ENCODE peak calls at places on chromosomes 7 and 10, in nine cellular contexts. One of them, this sample, is unnamed.

GRCh38 chr7:130417215-130417614 is 23.6 kb downstream of the CEP41 start:
- DNase-seq in thoracic aorta: no peak
- DNase-seq in IMR-90: no peak
- DNase-seq in stimulated activated CD4-positive, alpha-beta T cell treated with anti-CD3 and anti-CD28 coated beads, Interleukin-2, amount 100 ng/mL, for 24 hours: no peak
- DNase-seq in HEK293T: no peak
- DNase-seq in ACHN: no peak
- DNase-seq in RWPE1: no peak
- DNase-seq in NCI-H2081: no peak
- DNase-seq in activated naive CD8-positive, alpha-beta T cell treated with anti-CD3 and anti-CD28 coated beads, Interleukin-2, amount 50 U/mL, for 16 hours: no peak
- DNase-seq in this sample: no peak

GRCh38 chr10:18350340-18350739 is 210.1 kb downstream of the CACNB2 start:
- DNase-seq in thoracic aorta: no peak
- DNase-seq in IMR-90: no peak
- DNase-seq in stimulated activated CD4-positive, alpha-beta T cell treated with anti-CD3 and anti-CD28 coated beads, Interleukin-2, amount 100 ng/mL, for 24 hours: no peak
- DNase-seq in HEK293T: no peak
- DNase-seq in ACHN: no peak
- DNase-seq in RWPE1: no peak
- DNase-seq in NCI-H2081: peak; percentile 2
- DNase-seq in activated naive CD8-positive, alpha-beta T cell treated with anti-CD3 and anti-CD28 coated beads, Interleukin-2, amount 50 U/mL, for 16 hours: no peak
- DNase-seq in this sample: no peak

GRCh38 chr7:31776616-31777015 is 89.6 kb downstream of the PPP1R17 start:
- DNase-seq in thoracic aorta: no peak
- DNase-seq in IMR-90: peak; percentile 84
- DNase-seq in stimulated activated CD4-positive, alpha-beta T cell treated with anti-CD3 and anti-CD28 coated beads, Interleukin-2, amount 100 ng/mL, for 24 hours: no peak
- DNase-seq in HEK293T: no peak
- DNase-seq in ACHN: peak; percentile 72
- DNase-seq in RWPE1: peak; percentile 75
- DNase-seq in NCI-H2081: no peak
- DNase-seq in activated naive CD8-positive, alpha-beta T cell treated with anti-CD3 and anti-CD28 coated beads, Interleukin-2, amount 50 U/mL, for 16 hours: no peak
- DNase-seq in this sample: no peak

GRCh38 chr7:81175291-81175942 is 256.6 kb upstream of the SEMA3C start:
- DNase-seq in thoracic aorta: no peak
- DNase-seq in IMR-90: no peak
- DNase-seq in stimulated activated CD4-positive, alpha-beta T cell treated with anti-CD3 and anti-CD28 coated beads, Interleukin-2, amount 100 ng/mL, for 24 hours: no peak
- DNase-seq in HEK293T: no peak
- DNase-seq in ACHN: no peak
- DNase-seq in RWPE1: no peak
- DNase-seq in NCI-H2081: peak; percentile 64
- DNase-seq in activated naive CD8-positive, alpha-beta T cell treated with anti-CD3 and anti-CD28 coated beads, Interleukin-2, amount 50 U/mL, for 16 hours: no peak
- DNase-seq in this sample: no peak

GRCh38 chr7:24709585-24710360 is 47.5 kb downstream of the GSDME start:
- DNase-seq in thoracic aorta: no peak
- DNase-seq in IMR-90: no peak
- DNase-seq in stimulated activated CD4-positive, alpha-beta T cell treated with anti-CD3 and anti-CD28 coated beads, Interleukin-2, amount 100 ng/mL, for 24 hours: no peak
- DNase-seq in HEK293T: no peak
- DNase-seq in ACHN: no peak
- DNase-seq in RWPE1: no peak
- DNase-seq in NCI-H2081: no peak
- DNase-seq in activated naive CD8-positive, alpha-beta T cell treated with anti-CD3 and anti-CD28 coated beads, Interleukin-2, amount 50 U/mL, for 16 hours: no peak
- DNase-seq in this sample: no peak

GRCh38 chr10:120514035-120514620 is 57.1 kb downstream of the PLPP4 start:
- DNase-seq in thoracic aorta: no peak
- DNase-seq in IMR-90: peak; percentile 7
- DNase-seq in stimulated activated CD4-positive, alpha-beta T cell treated with anti-CD3 and anti-CD28 coated beads, Interleukin-2, amount 100 ng/mL, for 24 hours: no peak
- DNase-seq in HEK293T: peak; percentile 76
- DNase-seq in ACHN: peak; percentile 75
- DNase-seq in RWPE1: peak; percentile 69
- DNase-seq in NCI-H2081: no peak
- DNase-seq in activated naive CD8-positive, alpha-beta T cell treated with anti-CD3 and anti-CD28 coated beads, Interleukin-2, amount 50 U/mL, for 16 hours: no peak
- DNase-seq in this sample: no peak

GRCh38 chr7:78284945-78285344 is 486.4 kb downstream of the PHTF2 start:
- DNase-seq in thoracic aorta: no peak
- DNase-seq in IMR-90: no peak
- DNase-seq in stimulated activated CD4-positive, alpha-beta T cell treated with anti-CD3 and anti-CD28 coated beads, Interleukin-2, amount 100 ng/mL, for 24 hours: no peak
- DNase-seq in HEK293T: no peak
- DNase-seq in ACHN: no peak
- DNase-seq in RWPE1: no peak
- DNase-seq in NCI-H2081: no peak
- DNase-seq in activated naive CD8-positive, alpha-beta T cell treated with anti-CD3 and anti-CD28 coated beads, Interleukin-2, amount 50 U/mL, for 16 hours: no peak
- DNase-seq in this sample: no peak

GRCh38 chr10:21556527-21556926 is 22.5 kb downstream of the MLLT10 start:
- DNase-seq in thoracic aorta: no peak
- DNase-seq in IMR-90: no peak
- DNase-seq in stimulated activated CD4-positive, alpha-beta T cell treated with anti-CD3 and anti-CD28 coated beads, Interleukin-2, amount 100 ng/mL, for 24 hours: no peak
- DNase-seq in HEK293T: no peak
- DNase-seq in ACHN: no peak
- DNase-seq in RWPE1: no peak
- DNase-seq in NCI-H2081: no peak
- DNase-seq in activated naive CD8-positive, alpha-beta T cell treated with anti-CD3 and anti-CD28 coated beads, Interleukin-2, amount 50 U/mL, for 16 hours: no peak
- DNase-seq in this sample: no peak

GRCh38 chr7:73452999-73453635 is 19.5 kb downstream of the FZD9 start:
- DNase-seq in thoracic aorta: no peak
- DNase-seq in IMR-90: no peak
- DNase-seq in stimulated activated CD4-positive, alpha-beta T cell treated with anti-CD3 and anti-CD28 coated beads, Interleukin-2, amount 100 ng/mL, for 24 hours: no peak
- DNase-seq in HEK293T: no peak
- DNase-seq in ACHN: no peak
- DNase-seq in RWPE1: no peak
- DNase-seq in NCI-H2081: no peak
- DNase-seq in activated naive CD8-positive, alpha-beta T cell treated with anti-CD3 and anti-CD28 coated beads, Interleukin-2, amount 50 U/mL, for 16 hours: no peak
- DNase-seq in this sample: no peak

GRCh38 chr7:47481656-47482012 is 100.3 kb downstream of the TNS3 start:
- DNase-seq in thoracic aorta: no peak
- DNase-seq in IMR-90: no peak
- DNase-seq in stimulated activated CD4-positive, alpha-beta T cell treated with anti-CD3 and anti-CD28 coated beads, Interleukin-2, amount 100 ng/mL, for 24 hours: no peak
- DNase-seq in HEK293T: no peak
- DNase-seq in ACHN: no peak
- DNase-seq in RWPE1: no peak
- DNase-seq in NCI-H2081: no peak
- DNase-seq in activated naive CD8-positive, alpha-beta T cell treated with anti-CD3 and anti-CD28 coated beads, Interleukin-2, amount 50 U/mL, for 16 hours: no peak
- DNase-seq in this sample: no peak

GRCh38 chr10:101812606-101813005 is 5.6 kb downstream of the OGA start:
- DNase-seq in thoracic aorta: no peak
- DNase-seq in IMR-90: peak; percentile 15
- DNase-seq in stimulated activated CD4-positive, alpha-beta T cell treated with anti-CD3 and anti-CD28 coated beads, Interleukin-2, amount 100 ng/mL, for 24 hours: no peak
- DNase-seq in HEK293T: no peak
- DNase-seq in ACHN: no peak
- DNase-seq in RWPE1: no peak
- DNase-seq in NCI-H2081: no peak
- DNase-seq in activated naive CD8-positive, alpha-beta T cell treated with anti-CD3 and anti-CD28 coated beads, Interleukin-2, amount 50 U/mL, for 16 hours: no peak
- DNase-seq in this sample: no peak

GRCh38 chr10:20486791-20487190 is 410.3 kb downstream of the NEBL start:
- DNase-seq in thoracic aorta: no peak
- DNase-seq in IMR-90: no peak
- DNase-seq in stimulated activated CD4-positive, alpha-beta T cell treated with anti-CD3 and anti-CD28 coated beads, Interleukin-2, amount 100 ng/mL, for 24 hours: no peak
- DNase-seq in HEK293T: no peak
- DNase-seq in ACHN: no peak
- DNase-seq in RWPE1: no peak
- DNase-seq in NCI-H2081: no peak
- DNase-seq in activated naive CD8-positive, alpha-beta T cell treated with anti-CD3 and anti-CD28 coated beads, Interleukin-2, amount 50 U/mL, for 16 hours: no peak
- DNase-seq in this sample: no peak

GRCh38 chr10:3126741-3127342 is 45.7 kb downstream of the PITRM1 start:
- DNase-seq in thoracic aorta: no peak
- DNase-seq in IMR-90: no peak
- DNase-seq in stimulated activated CD4-positive, alpha-beta T cell treated with anti-CD3 and anti-CD28 coated beads, Interleukin-2, amount 100 ng/mL, for 24 hours: no peak
- DNase-seq in HEK293T: peak; percentile 33
- DNase-seq in ACHN: no peak
- DNase-seq in RWPE1: no peak
- DNase-seq in NCI-H2081: peak; percentile 87
- DNase-seq in activated naive CD8-positive, alpha-beta T cell treated with anti-CD3 and anti-CD28 coated beads, Interleukin-2, amount 50 U/mL, for 16 hours: no peak
- DNase-seq in this sample: no peak

GRCh38 chr7:130841416-130841815 is 107.4 kb upstream of the KLF14 start:
- DNase-seq in thoracic aorta: no peak
- DNase-seq in IMR-90: no peak
- DNase-seq in stimulated activated CD4-positive, alpha-beta T cell treated with anti-CD3 and anti-CD28 coated beads, Interleukin-2, amount 100 ng/mL, for 24 hours: no peak
- DNase-seq in HEK293T: no peak
- DNase-seq in ACHN: no peak
- DNase-seq in RWPE1: no peak
- DNase-seq in NCI-H2081: no peak
- DNase-seq in activated naive CD8-positive, alpha-beta T cell treated with anti-CD3 and anti-CD28 coated beads, Interleukin-2, amount 50 U/mL, for 16 hours: no peak
- DNase-seq in this sample: no peak

GRCh38 chr10:117496031-117496430 is 46.5 kb upstream of the EMX2 start:
- DNase-seq in thoracic aorta: no peak
- DNase-seq in IMR-90: no peak
- DNase-seq in stimulated activated CD4-positive, alpha-beta T cell treated with anti-CD3 and anti-CD28 coated beads, Interleukin-2, amount 100 ng/mL, for 24 hours: no peak
- DNase-seq in HEK293T: no peak
- DNase-seq in ACHN: no peak
- DNase-seq in RWPE1: no peak
- DNase-seq in NCI-H2081: no peak
- DNase-seq in activated naive CD8-positive, alpha-beta T cell treated with anti-CD3 and anti-CD28 coated beads, Interleukin-2, amount 50 U/mL, for 16 hours: no peak
- DNase-seq in this sample: no peak

GRCh38 chr7:81956520-81956919 is 186.7 kb upstream of the HGF start:
- DNase-seq in thoracic aorta: no peak
- DNase-seq in IMR-90: peak; percentile 73
- DNase-seq in stimulated activated CD4-positive, alpha-beta T cell treated with anti-CD3 and anti-CD28 coated beads, Interleukin-2, amount 100 ng/mL, for 24 hours: no peak
- DNase-seq in HEK293T: peak; percentile 28
- DNase-seq in ACHN: peak; percentile 71
- DNase-seq in RWPE1: peak; percentile 3
- DNase-seq in NCI-H2081: no peak
- DNase-seq in activated naive CD8-positive, alpha-beta T cell treated with anti-CD3 and anti-CD28 coated beads, Interleukin-2, amount 50 U/mL, for 16 hours: no peak
- DNase-seq in this sample: no peak

GRCh38 chr10:130740788-130741785 is 570.4 kb downstream of the TCERG1L start:
- DNase-seq in thoracic aorta: no peak
- DNase-seq in IMR-90: no peak
- DNase-seq in stimulated activated CD4-positive, alpha-beta T cell treated with anti-CD3 and anti-CD28 coated beads, Interleukin-2, amount 100 ng/mL, for 24 hours: no peak
- DNase-seq in HEK293T: no peak
- DNase-seq in ACHN: no peak
- DNase-seq in RWPE1: no peak
- DNase-seq in NCI-H2081: no peak
- DNase-seq in activated naive CD8-positive, alpha-beta T cell treated with anti-CD3 and anti-CD28 coated beads, Interleukin-2, amount 50 U/mL, for 16 hours: no peak
- DNase-seq in this sample: no peak

GRCh38 chr7:142440219-142441073 is 182.6 kb upstream of the PRSS58 start:
- DNase-seq in thoracic aorta: no peak
- DNase-seq in IMR-90: peak; percentile 85
- DNase-seq in stimulated activated CD4-positive, alpha-beta T cell treated with anti-CD3 and anti-CD28 coated beads, Interleukin-2, amount 100 ng/mL, for 24 hours: no peak
- DNase-seq in HEK293T: no peak
- DNase-seq in ACHN: peak; percentile 92
- DNase-seq in RWPE1: peak; percentile 38
- DNase-seq in NCI-H2081: no peak
- DNase-seq in activated naive CD8-positive, alpha-beta T cell treated with anti-CD3 and anti-CD28 coated beads, Interleukin-2, amount 50 U/mL, for 16 hours: no peak
- DNase-seq in this sample: no peak

GRCh38 chr10:77984986-77985385 is 44.3 kb downstream of the POLR3A start:
- DNase-seq in thoracic aorta: no peak
- DNase-seq in IMR-90: no peak
- DNase-seq in stimulated activated CD4-positive, alpha-beta T cell treated with anti-CD3 and anti-CD28 coated beads, Interleukin-2, amount 100 ng/mL, for 24 hours: no peak
- DNase-seq in HEK293T: no peak
- DNase-seq in ACHN: no peak
- DNase-seq in RWPE1: no peak
- DNase-seq in NCI-H2081: no peak
- DNase-seq in activated naive CD8-positive, alpha-beta T cell treated with anti-CD3 and anti-CD28 coated beads, Interleukin-2, amount 50 U/mL, for 16 hours: no peak
- DNase-seq in this sample: no peak

GRCh38 chr7:27430115-27430514 is 187.5 kb downstream of the EVX1 start:
- DNase-seq in thoracic aorta: no peak
- DNase-seq in IMR-90: no peak
- DNase-seq in stimulated activated CD4-positive, alpha-beta T cell treated with anti-CD3 and anti-CD28 coated beads, Interleukin-2, amount 100 ng/mL, for 24 hours: no peak
- DNase-seq in HEK293T: no peak
- DNase-seq in ACHN: no peak
- DNase-seq in RWPE1: no peak
- DNase-seq in NCI-H2081: no peak
- DNase-seq in activated naive CD8-positive, alpha-beta T cell treated with anti-CD3 and anti-CD28 coated beads, Interleukin-2, amount 50 U/mL, for 16 hours: no peak
- DNase-seq in this sample: no peak

GRCh38 chr10:114487815-114488536 is 83.7 kb upstream of the AFAP1L2 start:
- DNase-seq in thoracic aorta: no peak
- DNase-seq in IMR-90: peak; percentile 45
- DNase-seq in stimulated activated CD4-positive, alpha-beta T cell treated with anti-CD3 and anti-CD28 coated beads, Interleukin-2, amount 100 ng/mL, for 24 hours: no peak
- DNase-seq in HEK293T: no peak
- DNase-seq in ACHN: no peak
- DNase-seq in RWPE1: no peak
- DNase-seq in NCI-H2081: no peak
- DNase-seq in activated naive CD8-positive, alpha-beta T cell treated with anti-CD3 and anti-CD28 coated beads, Interleukin-2, amount 50 U/mL, for 16 hours: no peak
- DNase-seq in this sample: no peak

GRCh38 chr10:133481086-133481643 is 27.4 kb downstream of the SCART1 start:
- DNase-seq in thoracic aorta: no peak
- DNase-seq in IMR-90: no peak
- DNase-seq in stimulated activated CD4-positive, alpha-beta T cell treated with anti-CD3 and anti-CD28 coated beads, Interleukin-2, amount 100 ng/mL, for 24 hours: no peak
- DNase-seq in HEK293T: peak; percentile 12
- DNase-seq in ACHN: no peak
- DNase-seq in RWPE1: no peak
- DNase-seq in NCI-H2081: no peak
- DNase-seq in activated naive CD8-positive, alpha-beta T cell treated with anti-CD3 and anti-CD28 coated beads, Interleukin-2, amount 50 U/mL, for 16 hours: no peak
- DNase-seq in this sample: no peak

GRCh38 chr7:12757443-12757842 is 70.0 kb downstream of the ARL4A start:
- DNase-seq in thoracic aorta: no peak
- DNase-seq in IMR-90: peak; percentile 91
- DNase-seq in stimulated activated CD4-positive, alpha-beta T cell treated with anti-CD3 and anti-CD28 coated beads, Interleukin-2, amount 100 ng/mL, for 24 hours: no peak
- DNase-seq in HEK293T: no peak
- DNase-seq in ACHN: no peak
- DNase-seq in RWPE1: peak; percentile 38
- DNase-seq in NCI-H2081: no peak
- DNase-seq in activated naive CD8-positive, alpha-beta T cell treated with anti-CD3 and anti-CD28 coated beads, Interleukin-2, amount 50 U/mL, for 16 hours: no peak
- DNase-seq in this sample: no peak

GRCh38 chr10:107544706-107545520 is 380.4 kb upstream of the SORCS1 start:
- DNase-seq in thoracic aorta: no peak
- DNase-seq in IMR-90: no peak
- DNase-seq in stimulated activated CD4-positive, alpha-beta T cell treated with anti-CD3 and anti-CD28 coated beads, Interleukin-2, amount 100 ng/mL, for 24 hours: no peak
- DNase-seq in HEK293T: peak; percentile 12
- DNase-seq in ACHN: no peak
- DNase-seq in RWPE1: no peak
- DNase-seq in NCI-H2081: no peak
- DNase-seq in activated naive CD8-positive, alpha-beta T cell treated with anti-CD3 and anti-CD28 coated beads, Interleukin-2, amount 50 U/mL, for 16 hours: no peak
- DNase-seq in this sample: no peak

GRCh38 chr10:101875068-101875688 is 31.6 kb upstream of the KCNIP2 start:
- DNase-seq in thoracic aorta: no peak
- DNase-seq in IMR-90: no peak
- DNase-seq in stimulated activated CD4-positive, alpha-beta T cell treated with anti-CD3 and anti-CD28 coated beads, Interleukin-2, amount 100 ng/mL, for 24 hours: no peak
- DNase-seq in HEK293T: no peak
- DNase-seq in ACHN: no peak
- DNase-seq in RWPE1: no peak
- DNase-seq in NCI-H2081: no peak
- DNase-seq in activated naive CD8-positive, alpha-beta T cell treated with anti-CD3 and anti-CD28 coated beads, Interleukin-2, amount 50 U/mL, for 16 hours: no peak
- DNase-seq in this sample: no peak

GRCh38 chr7:33646166-33646565 is 259.2 kb upstream of the BMPER start:
- DNase-seq in thoracic aorta: no peak
- DNase-seq in IMR-90: no peak
- DNase-seq in stimulated activated CD4-positive, alpha-beta T cell treated with anti-CD3 and anti-CD28 coated beads, Interleukin-2, amount 100 ng/mL, for 24 hours: no peak
- DNase-seq in HEK293T: no peak
- DNase-seq in ACHN: no peak
- DNase-seq in RWPE1: no peak
- DNase-seq in NCI-H2081: no peak
- DNase-seq in activated naive CD8-positive, alpha-beta T cell treated with anti-CD3 and anti-CD28 coated beads, Interleukin-2, amount 50 U/mL, for 16 hours: no peak
- DNase-seq in this sample: no peak

GRCh38 chr7:149742075-149742701 is 31.2 kb downstream of the ZNF467 start:
- DNase-seq in thoracic aorta: no peak
- DNase-seq in IMR-90: peak; percentile 41
- DNase-seq in stimulated activated CD4-positive, alpha-beta T cell treated with anti-CD3 and anti-CD28 coated beads, Interleukin-2, amount 100 ng/mL, for 24 hours: peak; percentile 73
- DNase-seq in HEK293T: peak; percentile 96
- DNase-seq in ACHN: peak; percentile 79
- DNase-seq in RWPE1: peak; percentile 67
- DNase-seq in NCI-H2081: peak; percentile 85
- DNase-seq in activated naive CD8-positive, alpha-beta T cell treated with anti-CD3 and anti-CD28 coated beads, Interleukin-2, amount 50 U/mL, for 16 hours: no peak
- DNase-seq in this sample: no peak

GRCh38 chr10:132893090-132893489 is 49.3 kb downstream of the CFAP46 start:
- DNase-seq in thoracic aorta: no peak
- DNase-seq in IMR-90: no peak
- DNase-seq in stimulated activated CD4-positive, alpha-beta T cell treated with anti-CD3 and anti-CD28 coated beads, Interleukin-2, amount 100 ng/mL, for 24 hours: no peak
- DNase-seq in HEK293T: no peak
- DNase-seq in ACHN: no peak
- DNase-seq in RWPE1: no peak
- DNase-seq in NCI-H2081: no peak
- DNase-seq in activated naive CD8-positive, alpha-beta T cell treated with anti-CD3 and anti-CD28 coated beads, Interleukin-2, amount 50 U/mL, for 16 hours: no peak
- DNase-seq in this sample: no peak

GRCh38 chr10:28873540-28873939 is 196.2 kb downstream of the BAMBI start:
- DNase-seq in thoracic aorta: no peak
- DNase-seq in IMR-90: no peak
- DNase-seq in stimulated activated CD4-positive, alpha-beta T cell treated with anti-CD3 and anti-CD28 coated beads, Interleukin-2, amount 100 ng/mL, for 24 hours: no peak
- DNase-seq in HEK293T: no peak
- DNase-seq in ACHN: no peak
- DNase-seq in RWPE1: no peak
- DNase-seq in NCI-H2081: no peak
- DNase-seq in activated naive CD8-positive, alpha-beta T cell treated with anti-CD3 and anti-CD28 coated beads, Interleukin-2, amount 50 U/mL, for 16 hours: no peak
- DNase-seq in this sample: peak; percentile 74

GRCh38 chr7:107236857-107237256 is 68.1 kb downstream of the HBP1 start:
- DNase-seq in thoracic aorta: no peak
- DNase-seq in IMR-90: peak; percentile 46
- DNase-seq in stimulated activated CD4-positive, alpha-beta T cell treated with anti-CD3 and anti-CD28 coated beads, Interleukin-2, amount 100 ng/mL, for 24 hours: no peak
- DNase-seq in HEK293T: no peak
- DNase-seq in ACHN: no peak
- DNase-seq in RWPE1: no peak
- DNase-seq in NCI-H2081: no peak
- DNase-seq in activated naive CD8-positive, alpha-beta T cell treated with anti-CD3 and anti-CD28 coated beads, Interleukin-2, amount 50 U/mL, for 16 hours: no peak
- DNase-seq in this sample: no peak

GRCh38 chr10:43355749-43356371 is 15.6 kb upstream of the FXYD4 start:
- DNase-seq in thoracic aorta: no peak
- DNase-seq in IMR-90: no peak
- DNase-seq in stimulated activated CD4-positive, alpha-beta T cell treated with anti-CD3 and anti-CD28 coated beads, Interleukin-2, amount 100 ng/mL, for 24 hours: no peak
- DNase-seq in HEK293T: no peak
- DNase-seq in ACHN: peak; percentile 72
- DNase-seq in RWPE1: peak; percentile 42
- DNase-seq in NCI-H2081: no peak
- DNase-seq in activated naive CD8-positive, alpha-beta T cell treated with anti-CD3 and anti-CD28 coated beads, Interleukin-2, amount 50 U/mL, for 16 hours: no peak
- DNase-seq in this sample: no peak